ENCODE peak calls at places on chromosome 4, in seven cellular contexts. G is body of pancreas, W is fibroblast of the aortic adventitia, F is WTC11, C is nephron progenitor cell, S is type B pancreatic cell, L is epithelial cell of esophagus. X is an unnamed sample.

GRCh38 chr4:185773419-185773818 is 38.6 kb downstream of the SORBS2 start:
- DNase-seq in S (no peak), L (no peak), W (no peak), C (no peak), G (peak; percentile 88), F (no peak), X (peak; percentile 71)

GRCh38 chr4:54971474-54971950 is 153.9 kb downstream of the KDR start:
- DNase-seq in G (peak; percentile 7), W (peak; percentile 73), F (no peak), C (peak; percentile 27), L (peak; percentile 66), S (no peak), X (no peak)

GRCh38 chr4:146507607-146508006 is 14.1 kb downstream of the SLC10A7 start:
- DNase-seq in F (no peak), W (no peak), G (no peak), C (no peak), L (peak; percentile 22), S (no peak), X (no peak)

GRCh38 chr4:41384992-41385391 is 128.3 kb downstream of the UCHL1 start:
- DNase-seq in F (no peak), W (peak; percentile 47), C (no peak), G (peak; percentile 71), L (no peak), S (no peak), X (peak; percentile 83)

GRCh38 chr4:7295201-7295916 is 103.0 kb downstream of the SORCS2 start:
- DNase-seq in S (no peak), C (no peak), G (peak; percentile 20), L (no peak), W (peak; percentile 40), F (no peak), X (peak; percentile 79)

GRCh38 chr4:183333983-183334382 is 11.8 kb upstream of the CLDN24 start:
- DNase-seq in L (peak; percentile 46), S (peak; percentile 15), G (no peak), W (no peak), F (no peak), C (no peak), X (no peak)

GRCh38 chr4:81096566-81096965 is 66.1 kb downstream of the BMP3 start:
- DNase-seq in S (no peak), F (no peak), L (no peak), G (no peak), W (peak; percentile 45), C (no peak), X (no peak)

GRCh38 chr4:8641931-8642650 is 49.5 kb downstream of the CPZ start:
- DNase-seq in C (no peak), W (no peak), G (no peak), F (peak; percentile 6), L (no peak), S (peak; percentile 50), X (peak; percentile 52)

GRCh38 chr4:112343330-112343729 is 46.2 kb downstream of the ALPK1 start:
- DNase-seq in G (no peak), S (no peak), C (no peak), F (no peak), L (no peak), W (no peak), X (no peak)

GRCh38 chr4:77859256-77859655 is 3.4 kb upstream of the MRPL1 start:
- DNase-seq in W (no peak), L (no peak), G (peak; percentile 42), C (no peak), S (no peak), F (no peak), X (no peak)

GRCh38 chr4:12586607-12587006 is 897.5 kb downstream of the RAB28 start:
- DNase-seq in F (no peak), L (no peak), S (no peak), C (no peak), G (no peak), W (no peak), X (no peak)

GRCh38 chr4:36399762-36400353 is 118.4 kb downstream of the DTHD1 start:
- DNase-seq in C (peak; percentile 9), S (no peak), G (peak; percentile 38), F (peak; percentile 12), W (no peak), L (peak; percentile 53), X (no peak)

GRCh38 chr4:5710962-5711478 is at the start of gene EVC:
- DNase-seq in G (peak; percentile 80), W (peak; percentile 81), L (peak; percentile 77), F (peak; percentile 79), S (peak; percentile 83), C (peak; percentile 80), X (peak; percentile 90)

GRCh38 chr4:1239949-1240305 is 9.0 kb downstream of the CTBP1 start:
- DNase-seq in F (no peak), W (no peak), L (no peak), C (no peak), G (no peak), S (no peak), X (no peak)

GRCh38 chr4:56817840-56818491 is 3.5 kb downstream of the SPINK2 start:
- DNase-seq in F (no peak), S (no peak), L (peak; percentile 51), C (no peak), W (no peak), G (no peak), X (no peak)

GRCh38 chr4:112916868-112917267 is 132.6 kb upstream of the ANK2 start:
- DNase-seq in G (no peak), F (no peak), C (no peak), L (peak; percentile 10), W (peak; percentile 51), S (no peak), X (no peak)

GRCh38 chr4:102823897-102824296 is 3.5 kb downstream of the UBE2D3 start:
- DNase-seq in C (no peak), W (no peak), S (no peak), F (no peak), G (no peak), L (no peak), X (no peak)

GRCh38 chr4:127145001-127145400 is 487.8 kb upstream of the INTU start:
- DNase-seq in S (no peak), L (no peak), W (no peak), C (no peak), G (peak; percentile 65), F (no peak), X (no peak)

GRCh38 chr4:78218260-78218659 is 161.1 kb downstream of the FRAS1 start:
- DNase-seq in W (no peak), F (no peak), C (no peak), S (no peak), L (no peak), G (no peak), X (no peak)

GRCh38 chr4:65521666-65522065 is 148.6 kb downstream of the EPHA5 start:
- DNase-seq in G (no peak), F (no peak), C (no peak), W (no peak), L (no peak), S (no peak), X (no peak)

GRCh38 chr4:77126844-77127614 is 30.0 kb upstream of the CCNG2 start:
- DNase-seq in S (no peak), L (no peak), W (no peak), F (no peak), G (no peak), C (no peak), X (no peak)

GRCh38 chr4:74619931-74620702 is 174.2 kb downstream of the BTC start:
- DNase-seq in L (no peak), C (no peak), S (no peak), F (no peak), W (peak; percentile 34), G (no peak), X (no peak)

GRCh38 chr4:89056292-89056952 is 563 bp downstream of the FAM13A start:
- DNase-seq in S (no peak), L (no peak), C (no peak), W (no peak), G (no peak), F (no peak), X (no peak)

DNA sequence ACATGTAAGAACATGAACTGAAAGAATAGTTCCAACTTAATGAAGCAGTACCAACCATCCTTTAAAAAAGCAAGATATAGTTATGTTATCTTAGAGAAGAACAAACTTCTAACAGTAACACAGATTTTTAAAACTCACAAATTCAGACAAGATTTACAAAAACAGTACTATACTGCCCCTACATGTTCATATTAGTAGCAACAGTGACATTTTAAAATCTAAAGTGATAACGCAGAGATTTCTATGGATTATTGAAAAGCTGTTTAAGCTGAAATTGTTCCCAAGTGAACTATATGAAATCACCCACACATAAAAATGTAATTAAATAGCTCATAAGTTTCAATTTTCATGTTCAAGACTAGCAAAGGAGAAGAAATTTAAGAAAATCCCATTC is 166.0 kb downstream of the FBXW7 start:
- DNase-seq in G (no peak), F (no peak), S (no peak), L (no peak), C (no peak), W (peak; percentile 48), X (no peak)
- TF ChIP-seq CTCF in G (no peak), F (no peak), S (peak; percentile 60), L (no peak), C (peak; percentile 21), W (peak; percentile 38), X (peak; percentile 33)

DNA sequence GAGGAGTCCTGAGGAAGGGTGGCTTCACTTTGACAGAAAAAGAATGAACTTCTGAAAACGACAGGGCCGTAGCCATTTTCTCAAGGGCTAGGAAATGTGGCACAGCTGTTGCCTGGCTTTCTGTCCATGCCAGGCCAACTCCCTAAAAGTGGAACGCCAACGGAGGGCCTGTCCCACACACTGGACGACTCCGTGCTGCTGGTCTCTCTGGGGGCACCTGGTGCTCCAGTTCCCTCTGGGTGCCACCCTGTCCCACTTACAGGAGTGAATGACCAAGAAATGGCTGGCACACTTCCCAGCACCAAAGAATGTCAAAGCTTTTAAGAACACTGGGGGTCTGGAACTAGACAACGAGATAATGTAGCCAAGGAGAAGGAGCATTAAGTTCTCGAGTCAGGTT is 40.9 kb downstream of the GATB start:
- DNase-seq in G (no peak), C (no peak), S (no peak), L (no peak), F (no peak), W (no peak), X (no peak)
- TF ChIP-seq CTCF in G (no peak), C (no peak), S (no peak), L (no peak), F (no peak), W (no peak), X (no peak)

GRCh38 chr4:158667651-158668198 is 4.0 kb downstream of the C4orf46 start:
- DNase-seq in G (no peak), F (peak; percentile 33), C (peak; percentile 14), S (no peak), L (peak; percentile 26), W (peak; percentile 7), X (no peak)
- TF ChIP-seq CTCF in G (no peak), F (peak; percentile 72), C (peak; percentile 57), S (peak; percentile 78), L (peak; percentile 68), W (peak; percentile 51), X (peak; percentile 52)

GRCh38 chr4:82561745-82562552 is at the start of gene TMEM150C:
- DNase-seq in S (no peak), L (peak; percentile 27), W (peak; percentile 11), F (peak; percentile 66), G (peak; percentile 50), C (peak; percentile 76), X (no peak)
- TF ChIP-seq CTCF in S (peak; percentile 56), L (no peak), W (peak; percentile 6), F (no peak), G (no peak), C (no peak), X (no peak)

DNA sequence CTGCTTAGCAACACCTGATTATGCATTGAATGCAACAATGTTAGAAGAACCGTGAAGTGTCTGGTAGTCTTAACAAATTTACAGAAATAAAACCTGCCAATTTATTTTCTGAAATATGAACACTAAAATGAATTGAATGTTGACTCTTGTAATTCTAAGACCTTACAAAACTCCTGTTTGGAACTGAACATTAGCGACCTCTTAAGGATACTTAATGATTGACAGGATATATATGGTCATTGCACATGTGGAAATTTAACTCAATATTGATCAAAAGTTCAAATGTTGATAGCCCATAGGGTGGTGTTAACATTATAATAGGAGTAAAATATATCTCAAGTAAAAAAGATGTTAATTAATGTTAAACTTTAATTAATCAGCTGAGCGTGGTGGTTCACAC is 79.1 kb downstream of the TECRL start:
- DNase-seq in C (no peak), W (no peak), G (no peak), F (no peak), S (no peak), L (no peak), X (no peak)
- TF ChIP-seq CTCF in C (no peak), W (no peak), G (no peak), F (no peak), S (no peak), L (no peak), X (no peak)

X was measured in upper lobe of right lung.